ENCODE peak calls at places on chromosomes 13 and 19, in eight cellular contexts. D is foreskin fibroblast, R is A549, A is brain microvascular endothelial cell, M is bronchial epithelial cell, O is H1, B is fibroblast of villous mesenchyme, S is astrocyte of the spinal cord. F is an unnamed sample.

GRCh38 chr19:23507441-23507840 is 112.2 kb upstream of the ZNF91 start:
- DNase-seq in D (no peak), R (no peak), A (no peak), M (no peak), O (no peak), B (no peak), S (no peak), F (no peak)

GRCh38 chr19:33124207-33125098 is 7.5 kb upstream of the WDR88 start:
- DNase-seq in D (no peak), R (no peak), A (no peak), M (no peak), O (no peak), B (peak; percentile 25), S (no peak), F (no peak)

GRCh38 chr19:45160870-45161714 is at the start of gene NKPD1:
- DNase-seq in D (peak; percentile 31), R (no peak), A (no peak), M (peak; percentile 34), O (no peak), B (no peak), S (no peak), F (no peak)

GRCh38 chr19:21848706-21849105 is 12.7 kb upstream of the ZNF43 start:
- DNase-seq in D (peak; percentile 42), R (peak; percentile 8), A (peak; percentile 36), M (peak; percentile 79), O (no peak), B (no peak), S (no peak), F (no peak)

GRCh38 chr13:44732503-44733098 is 156.5 kb upstream of the TSC22D1 start:
- DNase-seq in D (no peak), R (no peak), A (no peak), M (no peak), O (no peak), B (no peak), S (no peak), F (no peak)

GRCh38 chr13:41696163-41697003 is 239.0 kb downstream of the RGCC start:
- DNase-seq in D (peak; percentile 81), R (peak; percentile 31), A (peak; percentile 93), M (peak; percentile 94), O (no peak), B (peak; percentile 85), S (peak; percentile 91), F (no peak)

GRCh38 chr19:13160557-13160956 is 10.3 kb downstream of the IER2 start:
- DNase-seq in D (peak; percentile 88), R (no peak), A (peak; percentile 36), M (peak; percentile 45), O (no peak), B (no peak), S (peak; percentile 27), F (no peak)

GRCh38 chr13:53189162-53189561 is 160.5 kb downstream of the OLFM4 start:
- DNase-seq in D (no peak), R (no peak), A (no peak), M (no peak), O (no peak), B (no peak), S (no peak), F (no peak)

GRCh38 chr13:39840201-39840600 is 184.7 kb downstream of the COG6 start:
- DNase-seq in D (no peak), R (no peak), A (peak; percentile 78), M (no peak), O (no peak), B (no peak), S (peak; percentile 69), F (no peak)

GRCh38 chr19:40026597-40026970 is 29.4 kb downstream of the ZNF780B start:
- DNase-seq in D (no peak), R (no peak), A (no peak), M (no peak), O (no peak), B (no peak), S (no peak), F (no peak)

GRCh38 chr19:52613299-52613906 is 24.8 kb downstream of the ZNF83 start:
- DNase-seq in D (no peak), R (no peak), A (no peak), M (no peak), O (no peak), B (no peak), S (no peak), F (no peak)

GRCh38 chr19:44746616-44746945 is 1.9 kb upstream of the BCL3 start:
- DNase-seq in D (no peak), R (no peak), A (no peak), M (no peak), O (no peak), B (no peak), S (no peak), F (no peak)

GRCh38 chr19:35044317-35045117 is 3.0 kb downstream of the HPN start:
- DNase-seq in D (peak; percentile 70), R (peak; percentile 95), A (no peak), M (peak; percentile 49), O (peak; percentile 95), B (peak; percentile 37), S (peak; percentile 40), F (peak; percentile 36)

GRCh38 chr19:6239871-6240676 is 39.7 kb downstream of the MLLT1 start:
- DNase-seq in D (no peak), R (no peak), A (no peak), M (no peak), O (no peak), B (no peak), S (no peak), F (no peak)

GRCh38 chr19:40078377-40078776 is 12.4 kb downstream of the ZNF780A start:
- DNase-seq in D (no peak), R (no peak), A (no peak), M (no peak), O (no peak), B (no peak), S (no peak), F (no peak)

GRCh38 chr13:23858586-23858985 is 30.6 kb downstream of the MIPEP start:
- DNase-seq in D (no peak), R (no peak), A (no peak), M (no peak), O (no peak), B (no peak), S (no peak), F (no peak)
- H3K4me3 ChIP-seq in D (no peak overlapping the region), R (no peak overlapping the region), A (no peak overlapping the region), M (no peak overlapping the region), O (no peak overlapping the region), B (no peak overlapping the region), S (no peak overlapping the region), F (no peak overlapping the region)

GRCh38 chr13:113762538-113762937 is 3.5 kb downstream of the TMEM255B start:
- DNase-seq in D (no peak), R (no peak), A (no peak), M (no peak), O (no peak), B (no peak), S (no peak), F (no peak)
- H3K4me3 ChIP-seq in D (no peak overlapping the region), R (no peak overlapping the region), A (no peak overlapping the region), M (no peak overlapping the region), O (no peak overlapping the region), B (no peak overlapping the region), S (no peak overlapping the region), F (no peak overlapping the region)

GRCh38 chr19:48290341-48290922 is 20.6 kb downstream of the ZNF114 start:
- DNase-seq in D (peak; percentile 67), R (peak; percentile 70), A (peak; percentile 53), M (peak; percentile 30), O (peak; percentile 86), B (peak; percentile 52), S (peak; percentile 81), F (no peak)
- H3K4me3 ChIP-seq in D (peak overlapping the region; percentile 67), R (peak overlapping the region; percentile 49), A (peak overlapping the region; percentile 57), M (no peak overlapping the region), O (peak overlapping the region; percentile 28), B (peak overlapping the region; percentile 54), S (peak overlapping the region; percentile 47), F (peak overlapping the region; percentile 72)

GRCh38 chr19:14473915-14474578 is 1.1 kb downstream of the PTGER1 start:
- DNase-seq in D (peak; percentile 63), R (no peak), A (no peak), M (no peak), O (peak; percentile 47), B (no peak), S (no peak), F (no peak)

GRCh38 chr19:14475251-14476073 is at the start of gene PTGER1:
- DNase-seq in D (peak; percentile 75), R (no peak), A (no peak), M (no peak), O (peak; percentile 76), B (peak; percentile 68), S (peak; percentile 23), F (no peak)

GRCh38 chr19:14476307-14476662 is 1.1 kb upstream of the PTGER1 start:
- DNase-seq in D (no peak), R (no peak), A (no peak), M (no peak), O (no peak), B (no peak), S (no peak), F (no peak)

GRCh38 chr19:14473073-14473790 is 1.9 kb downstream of the PTGER1 start:
- DNase-seq in D (peak; percentile 55), R (no peak), A (no peak), M (no peak), O (peak; percentile 68), B (no peak), S (no peak), F (no peak)

GRCh38 chr19:14474827-14475226 is 327 bp downstream of the PTGER1 start:
- DNase-seq in D (no peak), R (no peak), A (no peak), M (no peak), O (no peak), B (no peak), S (no peak), F (no peak)
- H3K4me3 ChIP-seq in D (peak overlapping the region; percentile 51), R (no peak overlapping the region), A (no peak overlapping the region), M (no peak overlapping the region), O (no peak overlapping the region), B (peak overlapping the region; percentile 54), S (peak overlapping the region; percentile 17), F (no peak overlapping the region)

GRCh38 chr13:72536668-72537399 is 190.6 kb downstream of the MZT1 start:
- DNase-seq in D (no peak), R (no peak), A (no peak), M (no peak), O (no peak), B (no peak), S (peak; percentile 25), F (no peak)

GRCh38 chr13:72535076-72535475 is 192.4 kb downstream of the MZT1 start:
- DNase-seq in D (no peak), R (no peak), A (no peak), M (no peak), O (no peak), B (no peak), S (no peak), F (no peak)

GRCh38 chr13:72537400-72537780 is 190.0 kb downstream of the MZT1 start:
- DNase-seq in D (no peak), R (no peak), A (no peak), M (no peak), O (no peak), B (no peak), S (no peak), F (no peak)

GRCh38 chr13:72539925-72540324 is 187.5 kb downstream of the MZT1 start:
- DNase-seq in D (no peak), R (no peak), A (no peak), M (no peak), O (no peak), B (no peak), S (no peak), F (no peak)

GRCh38 chr13:72537782-72538181 is 189.6 kb downstream of the MZT1 start:
- DNase-seq in D (no peak), R (no peak), A (no peak), M (no peak), O (no peak), B (no peak), S (no peak), F (no peak)
- H3K4me3 ChIP-seq in D (no peak overlapping the region), R (no peak overlapping the region), A (no peak overlapping the region), M (no peak overlapping the region), O (no peak overlapping the region), B (no peak overlapping the region), S (no peak overlapping the region), F (no peak overlapping the region)